ENCODE peak calls at places on chromosomes 7 and 10, in seven cellular contexts. O is fibroblast of the aortic adventitia, W is epithelial cell of esophagus, H is RWPE2, L is tibial nerve, X is MCF 10A, Y is cardiac fibroblast. K is an unnamed sample.

GRCh38 chr7:107998660-107999480 is 4.1 kb downstream of the LAMB1 start:
- DNase-seq in O (no peak), W (peak), H (no peak), L (no peak), X (no peak), Y (no peak), K (no peak)

GRCh38 chr7:141001122-141001521 is 13.6 kb downstream of the MRPS33 start:
- DNase-seq in O (no peak), W (no peak), H (no peak), L (no peak), X (no peak), Y (no peak), K (no peak)

GRCh38 chr7:124784879-124785818 is 19.6 kb upstream of the GPR37 start:
- DNase-seq in O (peak), W (peak), H (no peak), L (no peak), X (peak), Y (peak), K (no peak)

GRCh38 chr7:111091623-111092370 is 870 bp downstream of the LRRN3 start:
- DNase-seq in O (no peak), W (no peak), H (no peak), L (no peak), X (no peak), Y (no peak), K (no peak)

GRCh38 chr10:110600487-110601101 is 33.1 kb downstream of the SMC3 start:
- DNase-seq in O (peak), W (peak), H (no peak), L (no peak), X (peak), Y (peak), K (no peak)

GRCh38 chr7:12963435-12963834 is 276.0 kb downstream of the ARL4A start:
- DNase-seq in O (no peak), W (no peak), H (no peak), L (no peak), X (no peak), Y (no peak), K (no peak)

GRCh38 chr7:95340491-95340890 is 16.2 kb upstream of the PON1 start:
- DNase-seq in O (no peak), W (no peak), H (no peak), L (no peak), X (no peak), Y (no peak), K (no peak)

GRCh38 chr7:83863906-83864305 is 215.0 kb upstream of the SEMA3E start:
- DNase-seq in O (no peak), W (no peak), H (no peak), L (no peak), X (no peak), Y (no peak), K (no peak)

GRCh38 chr7:222716-223041 is 30.3 kb downstream of the FAM20C start:
- DNase-seq in O (no peak), W (no peak), H (no peak), L (no peak), X (no peak), Y (no peak), K (no peak)

GRCh38 chr10:79422178-79422892 is 23.1 kb downstream of the ZCCHC24 start:
- DNase-seq in O (peak), W (no peak), H (no peak), L (peak), X (peak), Y (peak), K (peak)

GRCh38 chr10:110398419-110399162 is 93.9 kb upstream of the SMNDC1 start:
- DNase-seq in O (peak), W (peak), H (peak), L (no peak), X (peak), Y (peak), K (no peak)

GRCh38 chr7:151231964-151232271 is 365 bp upstream of the CHPF2 start:
- DNase-seq in O (no peak), W (no peak), H (no peak), L (no peak), X (no peak), Y (peak), K (no peak)

GRCh38 chr7:41579961-41580935 is 122.6 kb downstream of the INHBA start:
- DNase-seq in O (peak), W (peak), H (no peak), L (no peak), X (peak), Y (peak), K (no peak)

GRCh38 chr10:102632394-102633062 is 11.8 kb upstream of the TRIM8 start:
- DNase-seq in O (peak), W (no peak), H (no peak), L (no peak), X (no peak), Y (peak), K (peak)

GRCh38 chr7:191105-192034 is 1.0 kb upstream of the FAM20C start:
- DNase-seq in O (peak), W (peak), H (no peak), L (peak), X (peak), Y (peak), K (no peak)

GRCh38 chr10:116667484-116667883 is 46.7 kb downstream of the PNLIPRP2 start:
- DNase-seq in O (no peak), W (no peak), H (no peak), L (no peak), X (no peak), Y (no peak), K (no peak)

GRCh38 chr7:148700693-148701092 is 2.0 kb downstream of the CUL1 start:
- DNase-seq in O (peak), W (peak), H (no peak), L (no peak), X (peak), Y (peak), K (no peak)

GRCh38 chr7:72152171-72153131 is 259.7 kb downstream of the CALN1 start:
- DNase-seq in O (no peak), W (no peak), H (no peak), L (no peak), X (no peak), Y (no peak), K (no peak)

GRCh38 chr10:3213758-3214545 is 41.4 kb upstream of the PITRM1 start:
- DNase-seq in O (no peak), W (no peak), H (no peak), L (no peak), X (no peak), Y (no peak), K (no peak)

GRCh38 chr7:133275008-133275407 is 22.1 kb downstream of the EXOC4 start:
- DNase-seq in O (no peak), W (peak), H (no peak), L (no peak), X (peak), Y (no peak), K (no peak)

GRCh38 chr7:5350600-5351385 is 68.0 kb downstream of the SLC29A4 start:
- DNase-seq in O (no peak), W (no peak), H (no peak), L (no peak), X (no peak), Y (no peak), K (no peak)

GRCh38 chr10:79260803-79261740 is 86.2 kb upstream of the PPIF start:
- DNase-seq in O (peak), W (no peak), H (no peak), L (no peak), X (no peak), Y (peak), K (no peak)

GRCh38 chr7:122975341-122975740 is 20.2 kb downstream of the TAS2R16 start:
- DNase-seq in O (peak), W (peak), H (no peak), L (no peak), X (no peak), Y (peak), K (no peak)

GRCh38 chr10:120794390-120794789 is 56.8 kb upstream of the WDR11 start:
- DNase-seq in O (no peak), W (no peak), H (no peak), L (no peak), X (no peak), Y (no peak), K (no peak)

GRCh38 chr7:108137993-108138392 is 7.8 kb upstream of the LAMB4 start:
- DNase-seq in O (no peak), W (no peak), H (no peak), L (no peak), X (no peak), Y (no peak), K (no peak)

GRCh38 chr10:68878463-68878862 is 22.7 kb upstream of the DDX50 start:
- DNase-seq in O (no peak), W (no peak), H (no peak), L (no peak), X (no peak), Y (no peak), K (no peak)

GRCh38 chr7:135845415-135846075 is 96.9 kb upstream of the FAM180A start:
- DNase-seq in O (no peak), W (peak), H (no peak), L (no peak), X (no peak), Y (no peak), K (no peak)

GRCh38 chr7:135338151-135338550 is 104.5 kb downstream of the STRA8 start:
- DNase-seq in O (no peak), W (no peak), H (no peak), L (no peak), X (no peak), Y (no peak), K (no peak)

GRCh38 chr7:131104611-131105293 is 222.9 kb upstream of the MKLN1 start:
- DNase-seq in O (peak), W (no peak), H (no peak), L (no peak), X (no peak), Y (no peak), K (no peak)

GRCh38 chr7:127780489-127780888 is 128.5 kb downstream of the SND1 start:
- DNase-seq in O (no peak), W (no peak), H (no peak), L (no peak), X (no peak), Y (no peak), K (no peak)

GRCh38 chr7:44791278-44792219 is 4.9 kb upstream of the PPIA start:
- DNase-seq in O (peak), W (peak), H (no peak), L (no peak), X (no peak), Y (peak), K (no peak)

GRCh38 chr7:100516135-100516812 is 22.7 kb upstream of the AGFG2 start:
- DNase-seq in O (peak), W (no peak), H (no peak), L (peak), X (peak), Y (peak), K (no peak)

GRCh38 chr10:123863721-123864432 is 27.7 kb downstream of the CPXM2 start:
- DNase-seq in O (no peak), W (no peak), H (no peak), L (no peak), X (no peak), Y (no peak), K (no peak)

GRCh38 chr7:130923930-130924329 is 189.9 kb upstream of the KLF14 start:
- DNase-seq in O (no peak), W (no peak), H (no peak), L (no peak), X (no peak), Y (no peak), K (no peak)

GRCh38 chr10:48659790-48660189 is 24.9 kb upstream of the WDFY4 start:
- DNase-seq in O (peak), W (peak), H (no peak), L (no peak), X (no peak), Y (peak), K (no peak)
- TF ChIP-seq CTCF in O (peak), W (no peak), H (peak), L (peak), X (peak), Y (peak), K (peak)

GRCh38 chr10:63630928-63631685 is 109.9 kb downstream of the REEP3 start:
- DNase-seq in O (peak), W (no peak), H (no peak), L (peak), X (no peak), Y (peak), K (no peak)

GRCh38 chr10:63631971-63632370 is 110.8 kb downstream of the REEP3 start:
- DNase-seq in O (peak), W (no peak), H (no peak), L (no peak), X (peak), Y (peak), K (no peak)

GRCh38 chr10:63634488-63635090 is 113.4 kb downstream of the REEP3 start:
- DNase-seq in O (peak), W (no peak), H (no peak), L (no peak), X (no peak), Y (no peak), K (no peak)

GRCh38 chr10:63636812-63637211 is 115.6 kb downstream of the REEP3 start:
- DNase-seq in O (no peak), W (no peak), H (no peak), L (no peak), X (no peak), Y (no peak), K (no peak)

GRCh38 chr10:63633677-63634487 is 112.7 kb downstream of the REEP3 start:
- DNase-seq in O (peak), W (peak), H (no peak), L (no peak), X (peak), Y (peak), K (no peak)
- TF ChIP-seq CTCF in O (peak), W (peak), H (peak), L (no peak), X (peak), Y (peak), K (peak)

DNA sequence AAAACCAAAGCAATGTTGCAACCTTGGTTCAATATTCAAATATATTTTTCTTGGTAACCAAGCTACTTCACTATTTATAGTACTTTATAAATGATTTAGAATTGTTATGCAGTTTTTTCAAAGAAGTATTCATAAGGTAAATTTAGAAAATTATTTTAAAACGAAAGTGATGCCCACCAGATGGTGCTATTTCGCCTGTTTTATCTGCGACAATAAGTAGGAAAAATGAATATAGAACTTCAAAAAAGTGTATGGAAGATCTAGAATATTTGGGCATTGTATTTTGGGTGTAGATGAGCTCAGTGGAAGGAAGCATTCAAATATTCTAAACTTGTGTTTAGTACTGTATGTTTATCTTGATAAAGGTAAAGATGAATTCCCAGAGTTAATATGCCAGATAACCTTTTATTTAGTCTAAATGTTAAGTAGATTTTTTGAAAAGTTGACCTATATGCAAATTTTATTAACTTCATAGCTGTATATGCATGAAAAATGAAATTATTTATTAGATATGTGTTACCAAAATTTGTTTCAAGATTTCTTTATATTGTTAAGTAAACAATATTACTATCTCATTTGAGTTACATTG is 93.2 kb downstream of the ADK start:
- DNase-seq in O (peak), W (peak), H (no peak), L (peak), X (peak), Y (peak), K (no peak)
- TF ChIP-seq CTCF in O (peak), W (peak), H (peak), L (peak), X (peak), Y (peak), K (peak)

DNA sequence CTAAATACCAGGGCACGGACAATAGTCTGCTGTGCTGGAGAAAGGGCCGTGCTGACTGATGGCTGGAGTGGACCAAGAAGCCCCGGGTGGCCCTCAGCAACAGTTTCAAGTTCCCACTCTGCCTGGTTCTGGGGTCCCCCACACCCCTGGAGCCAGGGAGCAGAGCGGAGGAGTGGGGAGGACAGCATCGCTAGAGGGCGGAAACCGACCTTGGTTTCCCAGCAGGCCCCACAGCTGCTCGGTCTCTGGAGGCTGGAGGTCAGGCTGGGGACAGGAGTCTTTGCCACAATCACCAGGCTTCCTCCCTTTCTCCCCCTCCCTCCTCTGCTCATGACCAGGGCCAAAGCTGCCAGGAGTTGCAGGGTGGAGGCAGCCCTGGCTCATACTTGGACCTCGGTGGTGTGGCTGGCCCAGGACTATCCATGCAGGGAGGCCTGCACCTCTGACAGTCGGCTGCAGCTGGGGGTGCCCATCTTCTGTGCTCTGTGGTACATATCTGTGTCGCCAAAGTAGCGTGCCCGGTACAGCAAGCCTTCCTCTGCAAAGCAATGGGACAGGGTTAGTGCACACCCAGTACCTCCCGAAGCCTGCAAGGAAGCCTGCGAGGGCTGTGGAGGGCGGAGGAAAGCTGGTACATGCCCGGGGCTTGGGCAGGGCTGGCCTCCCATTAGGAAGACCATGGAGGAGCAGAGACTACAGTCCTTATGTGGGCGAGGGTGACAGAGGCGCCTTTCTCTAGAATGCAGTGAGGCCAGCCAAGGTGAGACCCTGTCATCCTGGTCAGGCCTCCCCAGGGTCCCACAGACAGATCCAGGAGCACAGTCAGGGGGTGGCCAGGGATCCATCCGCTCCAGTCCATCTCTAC is 19.1 kb downstream of the DNAJB12 start:
- DNase-seq in O (peak), W (no peak), H (no peak), L (peak), X (peak), Y (peak), K (no peak)
- TF ChIP-seq CTCF in O (no peak), W (no peak), H (no peak), L (peak), X (no peak), Y (no peak), K (no peak)

K was measured in chondrocyte.